ENCODE peak calls at places on chromosomes 16 and 17, in five cellular contexts. E, O, P, M and K are unnamed samples.

GRCh38 chr16:67800252-67801046 is 5.9 kb downstream of the RANBP10 start:
- DNase-seq in E (no peak), O (no peak), P (no peak), M (no peak), K (no peak)

GRCh38 chr17:2405247-2405926 is 4.5 kb upstream of the MNT start:
- DNase-seq in E (no peak), O (peak), P (no peak), M (peak), K (no peak)

GRCh38 chr17:82029391-82029790 is 2.1 kb upstream of the RAC3 start:
- DNase-seq in E (no peak), O (no peak), P (no peak), M (no peak), K (no peak)

GRCh38 chr16:2912330-2913199 is 834 bp downstream of the FLYWCH1 start:
- DNase-seq in E (no peak), O (peak), P (no peak), M (peak), K (peak)

GRCh38 chr16:70714526-70715112 is 28.8 kb upstream of the MTSS2 start:
- DNase-seq in E (no peak), O (no peak), P (no peak), M (peak), K (no peak)

GRCh38 chr17:50255766-50256480 is 18.3 kb upstream of the TMEM92 start:
- DNase-seq in E (no peak), O (no peak), P (no peak), M (no peak), K (no peak)

GRCh38 chr16:73817500-73817899 is 479.1 kb upstream of the PSMD7 start:
- DNase-seq in E (no peak), O (no peak), P (no peak), M (no peak), K (no peak)

GRCh38 chr16:69309316-69309715 is 1.8 kb upstream of the VPS4A start:
- DNase-seq in E (no peak), O (no peak), P (no peak), M (no peak), K (no peak)

GRCh38 chr17:18191071-18191667 is 7.5 kb downstream of the ALKBH5 start:
- DNase-seq in E (no peak), O (no peak), P (no peak), M (no peak), K (no peak)

GRCh38 chr17:74114881-74115470 is 88.5 kb upstream of the RPL38 start:
- DNase-seq in E (no peak), O (no peak), P (no peak), M (no peak), K (no peak)

GRCh38 chr17:30503558-30503957 is 26.4 kb downstream of the GOSR1 start:
- DNase-seq in E (no peak), O (peak), P (no peak), M (no peak), K (peak)

GRCh38 chr17:9900744-9901143 is 4.3 kb downstream of the RCVRN start:
- DNase-seq in E (no peak), O (peak), P (no peak), M (peak), K (no peak)

GRCh38 chr17:6573982-6574688 is 17.8 kb upstream of the PITPNM3 start:
- DNase-seq in E (no peak), O (no peak), P (no peak), M (no peak), K (no peak)

GRCh38 chr17:66725956-66726355 is 109.0 kb upstream of the CACNG5 start:
- DNase-seq in E (no peak), O (no peak), P (no peak), M (no peak), K (no peak)

GRCh38 chr16:76268824-76269223 is 8.4 kb upstream of the CNTNAP4 start:
- DNase-seq in E (no peak), O (no peak), P (no peak), M (no peak), K (no peak)

GRCh38 chr16:64250866-64251265 is 871.0 kb downstream of the CDH11 start:
- DNase-seq in E (no peak), O (peak), P (no peak), M (no peak), K (no peak)

GRCh38 chr17:73340093-73340596 is 28.3 kb upstream of the CDC42EP4 start:
- DNase-seq in E (no peak), O (peak), P (no peak), M (peak), K (no peak)

GRCh38 chr17:40561871-40562611 is 3.2 kb downstream of the CCR7 start:
- DNase-seq in E (no peak), O (no peak), P (peak), M (no peak), K (no peak)

GRCh38 chr16:69880640-69881133 is 70.4 kb upstream of the CLEC18A start:
- DNase-seq in E (no peak), O (peak), P (no peak), M (peak), K (no peak)

GRCh38 chr17:13510062-13510461 is 91.7 kb downstream of the HS3ST3A1 start:
- DNase-seq in E (no peak), O (peak), P (no peak), M (no peak), K (no peak)

GRCh38 chr16:54280751-54281150 is 5.8 kb downstream of the IRX3 start:
- DNase-seq in E (no peak), O (no peak), P (no peak), M (no peak), K (peak)

GRCh38 chr17:60577147-60577925 is 22.7 kb upstream of the PPM1D start:
- DNase-seq in E (no peak), O (peak), P (peak), M (peak), K (no peak)

GRCh38 chr17:79841369-79842135 is 2.3 kb upstream of the CBX4 start:
- DNase-seq in E (no peak), O (no peak), P (peak), M (no peak), K (no peak)

GRCh38 chr17:79974786-79975497 is 60.7 kb downstream of the TBC1D16 start:
- DNase-seq in E (no peak), O (no peak), P (peak), M (peak), K (peak)

GRCh38 chr17:50944054-50944901 is 78.1 kb upstream of the TOB1 start:
- DNase-seq in E (no peak), O (peak), P (peak), M (no peak), K (peak)

GRCh38 chr17:18040287-18040858 is 1.2 kb downstream of the GID4 start:
- DNase-seq in E (no peak), O (no peak), P (no peak), M (no peak), K (no peak)

GRCh38 chr17:66538776-66539175 is 236.4 kb downstream of the PRKCA start:
- DNase-seq in E (no peak), O (no peak), P (no peak), M (no peak), K (no peak)

GRCh38 chr17:57537524-57538410 is 207.3 kb downstream of the CCDC182 start:
- DNase-seq in E (peak), O (no peak), P (no peak), M (no peak), K (no peak)

GRCh38 chr16:65994305-65994704 is 372.2 kb upstream of the CDH5 start:
- DNase-seq in E (no peak), O (no peak), P (no peak), M (no peak), K (no peak)

GRCh38 chr16:54939537-54940278 is 9.0 kb downstream of the IRX5 start:
- DNase-seq in E (peak), O (no peak), P (peak), M (no peak), K (peak)

GRCh38 chr16:89452925-89453324 is 37.4 kb downstream of the ANKRD11 start:
- DNase-seq in E (no peak), O (no peak), P (no peak), M (no peak), K (no peak)

GRCh38 chr17:49193513-49194296 is 16.7 kb downstream of the GNGT2 start:
- DNase-seq in E (peak), O (peak), P (peak), M (peak), K (peak)

GRCh38 chr16:65323655-65324237 is 201.9 kb upstream of the CDH11 start:
- DNase-seq in E (no peak), O (no peak), P (no peak), M (no peak), K (no peak)

GRCh38 chr16:23105309-23105708 is 43.9 kb downstream of the USP31 start:
- DNase-seq in E (no peak), O (no peak), P (no peak), M (no peak), K (no peak)

GRCh38 chr16:66740533-66740932 is 10.9 kb downstream of the DYNC1LI2 start:
- DNase-seq in E (no peak), O (no peak), P (no peak), M (no peak), K (no peak)

GRCh38 chr17:27846042-27846655 is 45.8 kb upstream of the NOS2 start:
- DNase-seq in E (no peak), O (no peak), P (no peak), M (no peak), K (no peak)

GRCh38 chr17:21397341-21398050 is 21.3 kb downstream of the KCNJ12 start:
- DNase-seq in E (no peak), O (peak), P (no peak), M (no peak), K (no peak)

GRCh38 chr17:4986951-4987766 is at the start of gene CAMTA2:
- DNase-seq in E (peak), O (peak), P (peak), M (peak), K (peak)

GRCh38 chr16:50548659-50549560 is 714 bp downstream of the NKD1 start:
- DNase-seq in E (peak), O (no peak), P (no peak), M (no peak), K (no peak)

GRCh38 chr17:63493411-63493810 is 16.6 kb downstream of the ACE start:
- DNase-seq in E (no peak), O (no peak), P (no peak), M (no peak), K (no peak)
- H2AK5ac ChIP-seq in E (no peak), O (no peak), P (no peak), M (no peak), K (no peak)

GRCh38 chr17:69597898-69598692 is 183.6 kb downstream of the MAP2K6 start:
- DNase-seq in E (no peak), O (peak), P (no peak), M (peak), K (no peak)

GRCh38 chr17:69593716-69594115 is 179.2 kb downstream of the MAP2K6 start:
- DNase-seq in E (no peak), O (no peak), P (no peak), M (peak), K (no peak)

GRCh38 chr17:69594641-69595040 is 180.1 kb downstream of the MAP2K6 start:
- DNase-seq in E (no peak), O (no peak), P (no peak), M (no peak), K (no peak)

GRCh38 chr17:69593351-69593715 is 178.8 kb downstream of the MAP2K6 start:
- DNase-seq in E (no peak), O (no peak), P (no peak), M (no peak), K (no peak)

DNA sequence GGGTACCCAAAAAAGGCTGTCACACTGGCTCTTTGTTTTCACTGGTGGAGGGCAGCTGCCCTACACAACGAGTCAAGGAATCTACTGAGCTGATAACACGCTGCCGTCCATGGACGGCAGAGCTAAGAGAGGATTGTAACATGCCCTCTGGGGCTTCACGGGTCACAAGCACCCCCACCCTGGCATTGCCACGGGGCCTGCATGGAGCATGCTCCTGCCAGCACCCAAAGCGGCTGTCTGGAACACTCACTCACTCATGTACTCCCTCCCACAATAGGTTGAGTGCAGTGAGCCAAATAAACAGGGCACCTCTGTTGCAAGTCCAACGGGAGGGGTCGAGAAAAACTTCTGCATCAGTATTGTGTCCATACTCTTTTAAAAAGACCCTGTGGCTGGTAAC is 181.6 kb downstream of the MAP2K6 start:
- DNase-seq in E (no peak), O (no peak), P (no peak), M (no peak), K (no peak)
- H2AK5ac ChIP-seq in E (no peak), O (peak), P (no peak), M (no peak), K (no peak)

GRCh38 chr16:35480988-35481387 is 2021.6 kb downstream of the TP53TG3F start:
- DNase-seq in E (no peak), O (no peak), P (no peak), M (no peak), K (no peak)

GRCh38 chr16:35485915-35486314 is 2026.5 kb downstream of the TP53TG3F start:
- DNase-seq in E (no peak), O (no peak), P (no peak), M (no peak), K (no peak)

DNA sequence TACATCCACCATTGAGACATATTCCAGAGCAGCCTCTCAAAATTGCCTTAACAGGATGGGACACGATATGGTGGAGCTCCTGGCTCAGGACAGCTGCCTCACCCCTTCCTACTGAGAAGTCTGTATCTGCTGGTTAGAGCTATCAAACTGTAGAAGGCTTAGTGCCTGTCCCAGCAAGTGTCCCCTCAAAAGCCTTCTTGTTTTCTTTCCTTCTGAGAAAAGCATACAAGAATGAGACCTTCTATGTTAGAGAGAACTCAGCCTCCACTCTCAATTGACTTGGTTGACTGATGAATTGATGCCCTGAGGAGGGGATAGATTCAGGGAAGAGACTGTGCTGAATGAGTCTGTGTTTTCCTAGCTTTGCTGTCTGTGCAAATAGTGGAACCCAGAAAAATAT is 2020.9 kb downstream of the TP53TG3F start:
- DNase-seq in E (no peak), O (no peak), P (no peak), M (no peak), K (no peak)
- H2AK5ac ChIP-seq in E (no peak), O (no peak), P (no peak), M (no peak), K (no peak)

GRCh38 chr16:46980926-46981325 is 7.5 kb upstream of the DNAJA2 start:
- DNase-seq in E (no peak), O (no peak), P (no peak), M (no peak), K (no peak)

GRCh38 chr16:46991729-46992704 is 18.5 kb upstream of the DNAJA2 start:
- DNase-seq in E (no peak), O (no peak), P (peak), M (no peak), K (no peak)

GRCh38 chr16:46986896-46987295 is 13.4 kb upstream of the DNAJA2 start:
- DNase-seq in E (no peak), O (no peak), P (no peak), M (no peak), K (no peak)

GRCh38 chr16:46982335-46982734 is 8.9 kb upstream of the DNAJA2 start:
- DNase-seq in E (no peak), O (no peak), P (no peak), M (no peak), K (no peak)

GRCh38 chr16:46986438-46986837 is 13.0 kb upstream of the DNAJA2 start:
- DNase-seq in E (no peak), O (no peak), P (no peak), M (no peak), K (no peak)
- H2AK5ac ChIP-seq in E (no peak), O (no peak), P (no peak), M (no peak), K (no peak)

DNA sequence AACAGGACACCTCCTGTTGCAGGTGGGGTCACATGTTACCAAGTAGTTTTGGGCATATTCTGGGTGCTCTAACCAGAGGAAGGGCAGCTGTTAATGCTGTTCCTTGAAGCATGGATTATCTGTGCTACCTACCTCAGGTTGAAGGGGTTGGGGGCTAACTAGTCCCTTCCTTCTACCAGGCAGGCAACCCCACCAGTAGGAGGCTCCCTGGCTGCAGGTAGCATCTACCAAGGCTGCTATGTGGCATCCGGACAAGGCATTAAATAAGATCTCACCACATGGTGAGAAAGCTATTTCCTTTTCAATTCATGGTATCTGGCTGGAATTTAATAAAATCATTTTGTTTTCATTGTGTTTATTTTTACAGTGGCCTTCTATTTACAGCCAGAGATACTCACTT is 62.5 kb downstream of the CACNG3 start:
- DNase-seq in E (no peak), O (no peak), P (peak), M (no peak), K (peak)
- H2AK5ac ChIP-seq in E (no peak), O (no peak), P (no peak), M (no peak), K (no peak)

DNA sequence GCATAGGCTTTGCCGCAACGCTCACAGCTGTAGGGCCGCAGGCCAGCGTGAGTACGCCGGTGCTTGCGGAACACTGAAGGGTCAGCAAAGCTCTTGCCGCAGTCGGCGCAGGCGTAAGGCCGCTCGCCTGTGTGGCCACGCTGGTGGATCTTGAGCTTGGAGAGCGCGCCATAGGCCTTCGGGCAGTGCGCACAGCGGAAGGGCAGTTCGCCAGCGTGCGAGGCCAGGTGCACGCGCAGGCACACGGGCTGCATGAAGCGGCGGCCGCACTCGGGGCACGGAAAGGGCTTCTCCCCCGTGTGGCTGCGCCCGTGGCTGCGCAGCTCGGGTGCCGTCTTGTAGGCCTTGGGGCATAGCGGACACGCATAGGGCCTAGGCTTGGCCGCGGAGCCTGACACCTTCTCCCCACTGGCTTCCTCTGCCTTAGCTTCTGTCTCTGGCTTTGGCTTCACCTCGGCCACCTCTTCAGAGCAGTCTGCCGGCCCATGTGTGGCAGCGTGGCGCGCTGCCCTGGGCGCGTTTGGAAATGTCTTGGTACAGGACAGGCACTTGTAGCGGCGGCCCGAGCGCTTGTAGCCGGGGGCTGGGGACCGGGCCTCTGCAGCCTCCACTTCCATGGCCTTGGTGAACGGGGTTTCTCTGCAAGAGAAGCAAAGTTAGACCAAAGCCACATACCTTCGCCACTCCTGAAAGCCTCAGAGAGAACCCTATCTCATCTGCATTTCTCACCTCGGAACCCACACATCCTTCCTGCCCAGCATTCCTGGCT is 10.0 kb downstream of the ZNF668 start:
- DNase-seq in E (no peak), O (no peak), P (no peak), M (no peak), K (no peak)
- H2AK5ac ChIP-seq in E (no peak), O (peak), P (no peak), M (no peak), K (no peak)